ENCODE peak calls at places on chromosomes 2 and 18, in five cellular contexts. One of them, this sample, is unnamed.

GRCh38 chr2:73877071-73877802 is 15.6 kb upstream of the ACTG2 start:
- DNase-seq in A549: no peak
- DNase-seq in HepG2: no peak
- DNase-seq in GM12878: no peak
- DNase-seq in K562: no peak
- DNase-seq in this sample: no peak

GRCh38 chr2:50895058-50895457 is 136.9 kb downstream of the NRXN1 start:
- DNase-seq in A549: no peak
- DNase-seq in HepG2: no peak
- DNase-seq in GM12878: no peak
- DNase-seq in K562: no peak
- DNase-seq in this sample: no peak

GRCh38 chr2:88831792-88832248 is 140.3 kb downstream of the RPIA start:
- DNase-seq in A549: peak; percentile 9
- DNase-seq in HepG2: peak; percentile 47
- DNase-seq in GM12878: no peak
- DNase-seq in K562: peak; percentile 62
- DNase-seq in this sample: peak; percentile 23

GRCh38 chr2:51224790-51225189 is 192.9 kb upstream of the NRXN1 start:
- DNase-seq in A549: no peak
- DNase-seq in HepG2: no peak
- DNase-seq in GM12878: no peak
- DNase-seq in K562: no peak
- DNase-seq in this sample: no peak

GRCh38 chr2:170554278-170554955 is 160.7 kb upstream of the SP5 start:
- DNase-seq in A549: no peak
- DNase-seq in HepG2: no peak
- DNase-seq in GM12878: no peak
- DNase-seq in K562: no peak
- DNase-seq in this sample: peak; percentile 90

GRCh38 chr18:35128675-35129074 is 87.5 kb downstream of the MAPRE2 start:
- DNase-seq in A549: no peak
- DNase-seq in HepG2: no peak
- DNase-seq in GM12878: no peak
- DNase-seq in K562: no peak
- DNase-seq in this sample: no peak

GRCh38 chr2:154455201-154455600 is 243.3 kb upstream of the KCNJ3 start:
- DNase-seq in A549: no peak
- DNase-seq in HepG2: no peak
- DNase-seq in GM12878: no peak
- DNase-seq in K562: no peak
- DNase-seq in this sample: no peak

GRCh38 chr18:57705861-57706590 is 84.4 kb upstream of the NARS1 start:
- DNase-seq in A549: no peak
- DNase-seq in HepG2: no peak
- DNase-seq in GM12878: no peak
- DNase-seq in K562: no peak
- DNase-seq in this sample: no peak

DNA sequence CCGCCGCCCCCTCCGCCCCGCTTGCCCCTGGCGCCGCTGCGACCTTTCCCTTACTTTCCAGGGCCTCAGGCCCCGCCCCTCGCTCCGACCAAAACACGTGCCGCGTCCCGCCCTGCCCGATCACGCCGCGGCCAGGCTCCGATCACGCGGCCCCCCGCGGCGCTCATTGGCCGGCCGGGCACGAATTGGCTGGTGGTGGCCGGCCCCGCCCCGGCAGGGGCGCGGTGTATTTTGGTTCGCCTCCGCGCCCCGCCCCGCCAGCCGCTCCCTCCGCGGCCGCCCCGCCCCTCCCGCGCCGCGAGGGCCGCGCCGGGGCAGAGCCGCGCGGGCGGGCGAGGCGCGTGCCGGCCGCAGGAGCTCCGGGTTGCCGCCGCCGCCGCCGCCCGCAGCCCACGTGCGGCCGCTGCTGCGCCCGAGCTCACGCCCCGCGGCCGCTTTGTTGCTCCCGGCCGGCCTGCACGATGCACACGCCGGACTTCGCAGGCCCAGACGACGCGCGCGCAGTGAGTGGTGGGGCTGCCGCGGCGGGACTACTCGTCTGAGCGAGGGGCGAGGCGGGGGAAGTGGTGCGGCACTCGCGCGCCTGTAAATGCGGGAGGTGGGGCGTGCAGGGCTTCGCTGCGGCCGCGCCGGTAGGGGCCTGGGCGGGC is at the start of gene KLF11:
- DNase-seq in A549: peak; percentile 86
- DNase-seq in HepG2: peak; percentile 73
- DNase-seq in GM12878: no peak
- DNase-seq in K562: peak; percentile 96
- DNase-seq in this sample: peak; percentile 81
- TF ChIP-seq MYC in A549: peak; percentile 51
- TF ChIP-seq MYC in HepG2: peak; percentile 91
- TF ChIP-seq MYC in GM12878: no peak
- TF ChIP-seq MYC in K562: no peak
- TF ChIP-seq MYC in this sample: peak; percentile 57

GRCh38 chr2:86291328-86291662 is 46.1 kb downstream of the REEP1 start:
- DNase-seq in A549: no peak
- DNase-seq in HepG2: no peak
- DNase-seq in GM12878: no peak
- DNase-seq in K562: no peak
- DNase-seq in this sample: no peak

GRCh38 chr2:86293612-86294011 is 43.8 kb downstream of the REEP1 start:
- DNase-seq in A549: no peak
- DNase-seq in HepG2: no peak
- DNase-seq in GM12878: no peak
- DNase-seq in K562: no peak
- DNase-seq in this sample: no peak

GRCh38 chr2:86286518-86286917 is 50.9 kb downstream of the REEP1 start:
- DNase-seq in A549: no peak
- DNase-seq in HepG2: no peak
- DNase-seq in GM12878: no peak
- DNase-seq in K562: no peak
- DNase-seq in this sample: peak; percentile 17

GRCh38 chr2:86292571-86293515 is 44.6 kb downstream of the REEP1 start:
- DNase-seq in A549: no peak
- DNase-seq in HepG2: no peak
- DNase-seq in GM12878: no peak
- DNase-seq in K562: no peak
- DNase-seq in this sample: no peak

GRCh38 chr2:86290596-86291327 is 46.7 kb downstream of the REEP1 start:
- DNase-seq in A549: no peak
- DNase-seq in HepG2: no peak
- DNase-seq in GM12878: no peak
- DNase-seq in K562: no peak
- DNase-seq in this sample: no peak
- H3K27ac ChIP-seq in A549: no peak overlapping the region
- H3K27ac ChIP-seq in HepG2: no peak overlapping the region
- H3K27ac ChIP-seq in GM12878: no peak overlapping the region
- H3K27ac ChIP-seq in K562: no peak overlapping the region
- H3K27ac ChIP-seq in this sample: no peak overlapping the region

GRCh38 chr2:10515887-10516286 is 67.8 kb upstream of the ODC1 start:
- DNase-seq in A549: no peak
- DNase-seq in HepG2: no peak
- DNase-seq in GM12878: no peak
- DNase-seq in K562: no peak
- DNase-seq in this sample: no peak

GRCh38 chr2:10514743-10515142 is 66.6 kb upstream of the ODC1 start:
- DNase-seq in A549: peak; percentile 73
- DNase-seq in HepG2: no peak
- DNase-seq in GM12878: no peak
- DNase-seq in K562: no peak
- DNase-seq in this sample: no peak

GRCh38 chr2:10517351-10518043 is 69.4 kb upstream of the ODC1 start:
- DNase-seq in A549: no peak
- DNase-seq in HepG2: no peak
- DNase-seq in GM12878: no peak
- DNase-seq in K562: no peak
- DNase-seq in this sample: no peak

GRCh38 chr2:10513201-10513600 is 65.1 kb upstream of the ODC1 start:
- DNase-seq in A549: no peak
- DNase-seq in HepG2: no peak
- DNase-seq in GM12878: no peak
- DNase-seq in K562: no peak
- DNase-seq in this sample: no peak

DNA sequence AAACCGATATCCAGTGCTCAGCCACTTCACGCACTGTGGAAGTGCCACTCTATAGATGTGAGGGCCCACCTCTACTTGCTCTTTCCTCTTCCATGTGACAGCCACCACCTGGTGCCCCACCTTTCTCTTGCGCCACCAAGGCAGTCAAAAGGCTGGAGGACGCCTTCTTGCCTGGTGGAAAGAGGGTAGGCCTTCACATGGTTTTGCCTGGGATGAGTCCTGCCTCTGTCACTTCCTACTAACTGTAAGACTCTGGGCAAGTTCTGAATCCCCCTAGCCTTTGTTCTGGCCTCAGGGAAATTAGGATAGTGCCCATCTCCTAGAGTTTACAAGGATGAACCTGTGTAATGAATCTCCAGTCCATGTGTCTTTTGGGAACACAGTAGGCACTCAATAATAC is 66.2 kb upstream of the ODC1 start:
- DNase-seq in A549: no peak
- DNase-seq in HepG2: no peak
- DNase-seq in GM12878: no peak
- DNase-seq in K562: no peak
- DNase-seq in this sample: no peak
- TF ChIP-seq MYC in A549: no peak
- TF ChIP-seq MYC in HepG2: no peak
- TF ChIP-seq MYC in GM12878: no peak
- TF ChIP-seq MYC in K562: no peak
- TF ChIP-seq MYC in this sample: no peak

DNA sequence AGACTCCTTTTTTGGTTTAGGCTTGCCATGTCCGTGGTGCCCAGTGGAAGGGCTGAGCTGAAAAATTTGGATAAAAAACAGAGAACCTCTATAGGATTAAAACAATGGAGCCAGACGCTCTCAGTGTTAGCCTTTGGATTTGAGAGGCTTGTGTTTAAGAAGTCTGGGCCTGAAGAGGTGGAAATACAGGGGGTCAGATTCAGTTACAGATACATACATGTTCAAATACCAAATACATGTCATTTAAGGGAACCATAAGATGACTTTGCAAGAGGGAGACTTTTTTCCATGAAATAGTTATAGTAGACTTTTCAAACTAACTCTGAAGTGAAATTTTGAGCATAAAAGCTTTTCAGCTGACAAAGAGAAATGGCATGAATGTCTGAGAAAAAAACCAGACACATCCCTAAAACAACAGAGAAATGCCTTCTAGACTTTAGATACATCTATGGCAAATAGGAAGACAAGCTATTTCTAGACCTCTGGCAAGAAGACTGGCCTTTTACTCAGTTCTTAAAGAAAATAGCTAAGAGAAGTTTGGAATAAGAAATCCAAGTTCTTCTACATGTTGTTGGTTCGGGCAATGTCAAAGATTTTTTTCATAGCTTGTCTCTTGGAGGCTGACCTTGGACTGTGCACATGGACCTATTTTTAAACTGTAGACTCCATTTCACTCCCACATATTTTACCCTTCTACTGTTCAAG is 112.9 kb downstream of the LTBP1 start:
- DNase-seq in A549: no peak
- DNase-seq in HepG2: no peak
- DNase-seq in GM12878: no peak
- DNase-seq in K562: no peak
- DNase-seq in this sample: no peak
- H3K27ac ChIP-seq in A549: no peak overlapping the region
- H3K27ac ChIP-seq in HepG2: no peak overlapping the region
- H3K27ac ChIP-seq in GM12878: no peak overlapping the region
- H3K27ac ChIP-seq in K562: peak overlapping the region; percentile 1
- H3K27ac ChIP-seq in this sample: no peak overlapping the region